ENCODE peak calls at places on chromosome 1, in four cellular contexts. O is fibroblast of mammary gland, C is MM.1S, X is GM10248. Y is an unnamed sample.

GRCh38 chr1:65001238-65001792 is 35.0 kb upstream of the JAK1 start:
- DNase-seq in X (peak), C (no peak), O (peak), Y (no peak)

GRCh38 chr1:61082336-61083013 is at the start of gene NFIA:
- DNase-seq in O (peak), C (peak), X (peak), Y (peak)

GRCh38 chr1:22711591-22712501 is 1.2 kb downstream of the EPHB2 start:
- DNase-seq in O (peak), C (no peak), X (no peak), Y (peak)

GRCh38 chr1:236603896-236604217 is 459 bp downstream of the HEATR1 start:
- DNase-seq in X (no peak), O (peak), C (no peak), Y (peak)

GRCh38 chr1:89451011-89451410 is 73.6 kb upstream of the LRRC8B start:
- DNase-seq in C (peak), X (peak), O (peak), Y (no peak)

GRCh38 chr1:162381383-162381782 is at the start of gene C1orf226:
- DNase-seq in O (no peak), C (no peak), X (no peak), Y (no peak)

GRCh38 chr1:47181955-47182680 is 7.7 kb downstream of the PDZK1IP1 start:
- DNase-seq in C (no peak), X (no peak), O (peak), Y (no peak)

GRCh38 chr1:72282690-72283203 is 408 bp upstream of the NEGR1 start:
- DNase-seq in C (peak), X (peak), O (peak), Y (peak)

GRCh38 chr1:82386365-82387069 is 585.8 kb downstream of the ADGRL2 start:
- DNase-seq in X (no peak), C (no peak), O (no peak), Y (no peak)

GRCh38 chr1:115432061-115432460 is 94.0 kb upstream of the NGF start:
- DNase-seq in X (no peak), C (no peak), O (peak), Y (no peak)

GRCh38 chr1:184033711-184034167 is 3.8 kb downstream of the COLGALT2 start:
- DNase-seq in C (no peak), X (no peak), O (peak), Y (no peak)

GRCh38 chr1:72547412-72547811 is 265.1 kb upstream of the NEGR1 start:
- DNase-seq in O (peak), C (no peak), X (no peak), Y (no peak)

GRCh38 chr1:81801834-81802531 is 1.2 kb downstream of the ADGRL2 start:
- DNase-seq in C (peak), X (peak), O (peak), Y (no peak)

GRCh38 chr1:42756956-42757891 is 9.6 kb downstream of the P3H1 start:
- DNase-seq in X (peak), O (peak), C (peak), Y (peak)

GRCh38 chr1:40799351-40799867 is 15.8 kb downstream of the KCNQ4 start:
- DNase-seq in C (no peak), X (no peak), O (peak), Y (no peak)

GRCh38 chr1:201191723-201192477 is 1.3 kb downstream of the IGFN1 start:
- DNase-seq in X (no peak), C (no peak), O (peak), Y (no peak)

GRCh38 chr1:167178831-167179230 is 41.9 kb upstream of the POU2F1 start:
- DNase-seq in X (no peak), O (no peak), C (no peak), Y (no peak)

GRCh38 chr1:24683713-24684162 is 40.6 kb downstream of the SRRM1 start:
- DNase-seq in O (peak), X (no peak), C (no peak), Y (no peak)

GRCh38 chr1:153542956-153543737 is 2.4 kb upstream of the S100A5 start:
- DNase-seq in O (peak), X (no peak), C (no peak), Y (no peak)